ENCODE peak calls at places on chromosome 11, in seven cellular contexts. P, R, U, X, J, H and N are unnamed samples.

GRCh38 chr11:22957890-22958289 is 97.6 kb upstream of the CCDC179 start:
- DNase-seq in P (no peak), X (no peak), H (peak; percentile 8), R (no peak), U (no peak), J (no peak), N (no peak)

GRCh38 chr11:17846852-17847453 is 112.4 kb downstream of the KCNC1 start:
- DNase-seq in X (no peak), R (no peak), P (no peak), H (no peak), J (no peak), U (peak; percentile 24), N (no peak)

GRCh38 chr11:79121351-79121750 is 319.5 kb downstream of the TENM4 start:
- DNase-seq in X (no peak), P (no peak), R (no peak), H (no peak), J (no peak), U (no peak), N (no peak)

GRCh38 chr11:57345555-57346151 is 7.5 kb downstream of the P2RX3 start:
- DNase-seq in H (peak; percentile 72), J (peak; percentile 71), R (peak; percentile 43), P (peak; percentile 64), U (peak; percentile 61), X (peak; percentile 76), N (peak; percentile 61)

GRCh38 chr11:75849917-75850316 is 34.9 kb downstream of the UVRAG start:
- DNase-seq in U (no peak), X (no peak), J (no peak), R (no peak), H (no peak), P (no peak), N (no peak)

GRCh38 chr11:94647926-94648325 is 80.8 kb downstream of the PIWIL4 start:
- DNase-seq in U (peak; percentile 95), P (no peak), J (no peak), R (no peak), X (no peak), H (peak; percentile 68), N (no peak)

GRCh38 chr11:100687630-100688395 is 725 bp downstream of the ARHGAP42 start:
- DNase-seq in R (no peak), U (peak; percentile 85), J (no peak), P (peak; percentile 41), H (peak; percentile 90), X (peak; percentile 75), N (no peak)

GRCh38 chr11:11813288-11813962 is 28.3 kb upstream of the USP47 start:
- DNase-seq in H (peak; percentile 96), R (no peak), J (no peak), P (no peak), X (peak; percentile 31), U (peak; percentile 95), N (no peak)